ENCODE peak calls at places on chromosomes 4 and X, in six cellular contexts. M is neuronal stem cell, S is IMR-90, V is HCT116, K is GM23248, G is fibroblast of lung. R is an unnamed sample.

GRCh38 chr4:153142700-153143438 is 61.4 kb upstream of the TRIM2 start:
- DNase-seq in M (peak; percentile 42), S (peak; percentile 73), V (peak; percentile 68), K (peak; percentile 88), G (peak; percentile 83), R (peak; percentile 92)

GRCh38 chrX:150364347-150365050 is 1.4 kb downstream of the MAMLD1 start:
- DNase-seq in M (no peak), S (peak; percentile 6), V (no peak), K (peak; percentile 54), G (peak; percentile 9), R (peak; percentile 44)

GRCh38 chrX:68830486-68831404 is 1.9 kb downstream of the EFNB1 start:
- DNase-seq in M (no peak), S (no peak), V (no peak), K (no peak), G (no peak), R (peak; percentile 25)

GRCh38 chr4:158793021-158793420 is 24.2 kb downstream of the FNIP2 start:
- DNase-seq in M (no peak), S (no peak), V (no peak), K (no peak), G (no peak), R (no peak)

GRCh38 chrX:34638116-34638515 is 19.0 kb downstream of the TMEM47 start:
- DNase-seq in M (no peak), S (peak; percentile 54), V (no peak), K (peak; percentile 44), G (peak; percentile 68), R (peak; percentile 70)

GRCh38 chr4:88870428-88870827 is 172.8 kb upstream of the NAP1L5 start:
- DNase-seq in M (no peak), S (no peak), V (no peak), K (no peak), G (no peak), R (no peak)

GRCh38 chr4:54539500-54540029 is 118.2 kb upstream of the KIT start:
- DNase-seq in M (peak; percentile 71), S (peak; percentile 46), V (no peak), K (peak; percentile 78), G (peak; percentile 30), R (peak; percentile 84)

GRCh38 chr4:109945056-109945455 is 32.4 kb downstream of the EGF start:
- DNase-seq in M (no peak), S (no peak), V (no peak), K (peak; percentile 34), G (no peak), R (no peak)

GRCh38 chrX:68894513-68895338 is 65.9 kb downstream of the EFNB1 start:
- DNase-seq in M (peak; percentile 73), S (peak; percentile 18), V (no peak), K (peak; percentile 61), G (peak; percentile 47), R (peak; percentile 19)

GRCh38 chr4:187179086-187180070 is 455.7 kb upstream of the FAT1 start:
- DNase-seq in M (no peak), S (peak; percentile 6), V (no peak), K (no peak), G (peak; percentile 4), R (peak; percentile 9)

GRCh38 chr4:74297556-74297955 is 10.7 kb upstream of the EPGN start:
- DNase-seq in M (no peak), S (no peak), V (no peak), K (no peak), G (no peak), R (no peak)

GRCh38 chr4:177281544-177281943 is 28.1 kb upstream of the NEIL3 start:
- DNase-seq in M (no peak), S (peak; percentile 11), V (no peak), K (peak; percentile 34), G (peak; percentile 25), R (peak; percentile 66)

GRCh38 chr4:74667438-74667837 is 126.9 kb downstream of the BTC start:
- DNase-seq in M (no peak), S (no peak), V (no peak), K (no peak), G (no peak), R (no peak)

GRCh38 chr4:186840771-186841301 is 117.2 kb upstream of the FAT1 start:
- DNase-seq in M (no peak), S (no peak), V (peak; percentile 52), K (peak; percentile 13), G (no peak), R (no peak)

GRCh38 chr4:27094224-27094623 is 233.6 kb downstream of the STIM2 start:
- DNase-seq in M (no peak), S (no peak), V (no peak), K (no peak), G (no peak), R (no peak)

GRCh38 chr4:78704981-78705757 is 71.0 kb upstream of the BMP2K start:
- DNase-seq in M (no peak), S (peak; percentile 78), V (no peak), K (peak; percentile 94), G (peak; percentile 78), R (peak; percentile 62)

GRCh38 chr4:113645771-113646455 is 115.6 kb downstream of the CAMK2D start:
- DNase-seq in M (no peak), S (peak; percentile 82), V (peak; percentile 83), K (peak; percentile 56), G (peak; percentile 39), R (no peak)

GRCh38 chr4:142697928-142698327 is 148.2 kb downstream of the INPP4B start:
- DNase-seq in M (no peak), S (no peak), V (no peak), K (no peak), G (no peak), R (no peak)

DNA sequence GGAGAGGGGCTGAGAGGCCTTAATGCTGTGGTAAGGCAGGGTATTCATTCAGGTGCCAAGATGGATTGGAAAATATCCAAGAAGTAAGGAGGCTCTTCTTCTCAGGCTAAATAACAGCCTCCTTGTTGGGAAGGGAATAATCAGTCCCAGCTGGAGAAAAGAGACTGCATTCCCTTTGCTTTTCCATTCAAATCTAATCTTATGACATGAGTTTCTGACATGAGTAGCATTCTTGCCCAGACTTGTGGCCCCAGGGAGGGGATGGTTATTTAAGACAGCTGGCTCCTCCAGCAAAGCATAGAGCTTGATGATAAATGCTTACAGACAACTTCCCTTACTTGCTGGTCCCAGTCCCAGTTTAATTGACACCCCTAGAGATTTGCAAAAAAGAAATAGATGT is 98.3 kb downstream of the DCLK2 start:
- DNase-seq in M (no peak), S (peak; percentile 55), V (no peak), K (peak; percentile 32), G (peak; percentile 48), R (peak; percentile 89)
- H3K9ac ChIP-seq in M (no peak overlapping the region), S (no peak overlapping the region), V (no peak overlapping the region), K (no peak overlapping the region), G (no peak overlapping the region), R (no peak overlapping the region)

DNA sequence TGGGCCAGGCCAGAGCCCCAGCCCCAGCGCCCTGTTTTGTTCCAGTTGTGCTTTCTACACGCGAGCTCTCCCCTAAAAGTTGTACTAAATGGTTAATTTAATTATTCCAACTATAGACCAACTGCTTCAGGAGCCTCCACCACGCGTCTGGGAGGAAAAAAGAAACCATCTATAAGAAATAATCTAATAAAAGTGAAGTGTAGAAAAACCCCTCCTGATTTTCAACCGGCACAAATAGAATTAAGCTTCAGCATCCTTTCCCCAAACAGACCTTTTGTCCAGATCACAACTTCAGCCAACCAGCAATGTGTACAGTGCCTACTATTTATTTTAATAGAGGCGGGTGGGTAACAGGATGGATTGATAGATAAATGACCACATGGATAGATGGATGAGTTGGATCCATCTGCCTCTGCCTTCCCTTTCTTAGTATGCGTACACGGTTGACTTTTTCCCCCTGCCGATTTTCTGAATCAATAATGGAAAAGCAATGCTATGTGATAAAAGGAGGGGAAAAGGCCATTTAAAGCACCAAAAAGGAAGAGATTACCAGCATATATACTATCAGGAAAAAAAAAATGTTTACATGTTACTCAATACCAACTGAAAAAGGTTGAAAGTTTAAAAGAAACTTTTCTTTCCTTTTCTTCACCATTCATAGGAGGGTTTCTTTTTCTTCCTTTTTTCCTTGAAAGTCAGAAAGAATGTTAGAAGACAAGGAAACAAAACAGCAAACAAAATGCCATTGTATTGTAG is 3.7 kb upstream of the PHOX2B start:
- DNase-seq in M (no peak), S (no peak), V (no peak), K (no peak), G (no peak), R (no peak)
- H3K4me3 ChIP-seq in M (no peak overlapping the region), S (no peak overlapping the region), V (no peak overlapping the region), K (no peak overlapping the region), G (no peak overlapping the region), R (no peak overlapping the region)

GRCh38 chrX:12999422-12999821 is 24.5 kb downstream of the TMSB4X start:
- DNase-seq in M (no peak), S (peak; percentile 32), V (no peak), K (no peak), G (no peak), R (no peak)
- H3K4me1 ChIP-seq in M (peaks cover 23% of the 10 kb centered on the region), S (no peaks in the 10 kb centered on the region), V (no peaks in the 10 kb centered on the region), K (no peaks in the 10 kb centered on the region), G (no peaks in the 10 kb centered on the region), R (peaks cover 4% of the 10 kb centered on the region)

DNA sequence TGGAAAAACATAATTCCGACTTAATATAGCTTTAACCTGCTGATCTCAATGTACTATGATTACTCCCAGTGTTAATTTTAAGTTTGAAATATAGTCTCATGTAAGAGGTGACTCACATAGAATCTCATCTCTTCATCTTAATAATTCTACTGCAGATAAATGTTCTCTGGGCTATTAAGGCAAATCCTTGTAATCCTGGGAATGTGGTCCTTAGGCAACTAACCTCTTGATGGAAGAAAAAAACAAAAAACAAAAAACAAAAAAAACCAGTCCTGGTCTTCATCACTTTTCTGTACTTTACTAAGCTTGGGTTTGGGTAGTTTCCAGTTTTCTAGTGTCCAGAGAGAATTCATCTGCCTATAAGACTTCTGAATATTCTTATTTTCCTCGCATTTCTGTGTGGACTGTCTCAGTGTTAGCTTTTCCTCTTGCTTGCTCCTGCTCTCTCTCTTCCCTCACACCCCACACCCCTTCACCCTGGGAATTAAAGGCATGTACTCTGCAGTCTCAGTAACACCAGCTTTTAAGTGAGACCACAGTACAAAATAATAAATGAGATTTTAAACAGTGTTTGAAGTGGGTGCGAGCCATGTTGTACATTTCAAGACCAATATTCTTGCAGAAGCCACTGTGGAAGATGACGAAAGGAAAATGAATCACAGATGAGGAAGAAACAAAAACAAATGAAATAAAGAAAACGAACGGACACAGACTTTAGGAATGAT is 51.7 kb downstream of the HAND2 start:
- DNase-seq in M (no peak), S (peak; percentile 54), V (no peak), K (peak; percentile 56), G (peak; percentile 86), R (peak; percentile 74)
- H3K9ac ChIP-seq in M (no peak overlapping the region), S (no peak overlapping the region), V (no peak overlapping the region), K (no peak overlapping the region), G (no peak overlapping the region), R (peak overlapping the region; percentile 51)

GRCh38 chr4:4831825-4832224 is 27.6 kb upstream of the MSX1 start:
- DNase-seq in M (no peak), S (no peak), V (no peak), K (no peak), G (no peak), R (no peak)
- H3K4me3 ChIP-seq in M (no peak overlapping the region), S (no peak overlapping the region), V (no peak overlapping the region), K (no peak overlapping the region), G (no peak overlapping the region), R (no peak overlapping the region)

R was measured in adipocyte.